ENCODE peak calls at places on chromosomes 2 and 18, in eight cellular contexts. One of them, this sample, is unnamed.
A peak's percentile ranks its signal among the peaks of the same experiment; 100 is the strongest.

GRCh38 chr2:24304098-24304497 is 56.2 kb downstream of the ITSN2 start:
- DNase-seq in A549: no peak
- DNase-seq in transverse colon: peak; percentile 30
- DNase-seq in thyroid gland: peak; percentile 91
- DNase-seq in adrenal gland: peak; percentile 96
- DNase-seq in heart left ventricle: peak; percentile 66
- DNase-seq in tibial nerve: peak; percentile 61
- DNase-seq in NB4: peak; percentile 16
- DNase-seq in this sample: no peak

GRCh38 chr18:59148192-59148591 is 8.5 kb downstream of the SEC11C start:
- DNase-seq in A549: no peak
- DNase-seq in transverse colon: no peak
- DNase-seq in thyroid gland: no peak
- DNase-seq in adrenal gland: no peak
- DNase-seq in heart left ventricle: no peak
- DNase-seq in tibial nerve: no peak
- DNase-seq in NB4: no peak
- DNase-seq in this sample: no peak

GRCh38 chr2:46298522-46299351 is 1.5 kb downstream of the EPAS1 start:
- DNase-seq in A549: peak; percentile 72
- DNase-seq in transverse colon: peak; percentile 56
- DNase-seq in thyroid gland: peak; percentile 66
- DNase-seq in adrenal gland: peak; percentile 78
- DNase-seq in heart left ventricle: peak; percentile 82
- DNase-seq in tibial nerve: no peak
- DNase-seq in NB4: peak; percentile 54
- DNase-seq in this sample: peak; percentile 66

GRCh38 chr2:102037681-102038080 is 45.9 kb downstream of the IL1R2 start:
- DNase-seq in A549: no peak
- DNase-seq in transverse colon: no peak
- DNase-seq in thyroid gland: no peak
- DNase-seq in adrenal gland: no peak
- DNase-seq in heart left ventricle: no peak
- DNase-seq in tibial nerve: no peak
- DNase-seq in NB4: no peak
- DNase-seq in this sample: no peak

GRCh38 chr18:62710417-62710816 is 4.9 kb upstream of the PHLPP1 start:
- DNase-seq in A549: no peak
- DNase-seq in transverse colon: no peak
- DNase-seq in thyroid gland: no peak
- DNase-seq in adrenal gland: no peak
- DNase-seq in heart left ventricle: no peak
- DNase-seq in tibial nerve: no peak
- DNase-seq in NB4: no peak
- DNase-seq in this sample: peak; percentile 13

GRCh38 chr18:60130289-60130688 is 230.5 kb downstream of the PMAIP1 start:
- DNase-seq in A549: no peak
- DNase-seq in transverse colon: no peak
- DNase-seq in thyroid gland: no peak
- DNase-seq in adrenal gland: no peak
- DNase-seq in heart left ventricle: no peak
- DNase-seq in tibial nerve: no peak
- DNase-seq in NB4: no peak
- DNase-seq in this sample: no peak

GRCh38 chr2:48339451-48339850 is 190.5 kb upstream of the STON1 start:
- DNase-seq in A549: no peak
- DNase-seq in transverse colon: no peak
- DNase-seq in thyroid gland: no peak
- DNase-seq in adrenal gland: no peak
- DNase-seq in heart left ventricle: no peak
- DNase-seq in tibial nerve: no peak
- DNase-seq in NB4: no peak
- DNase-seq in this sample: no peak

GRCh38 chr2:72669121-72669520 is 156.7 kb downstream of the EXOC6B start:
- DNase-seq in A549: peak; percentile 51
- DNase-seq in transverse colon: no peak
- DNase-seq in thyroid gland: no peak
- DNase-seq in adrenal gland: no peak
- DNase-seq in heart left ventricle: no peak
- DNase-seq in tibial nerve: no peak
- DNase-seq in NB4: peak; percentile 4
- DNase-seq in this sample: peak; percentile 7

GRCh38 chr2:109677815-109678580 is 63.8 kb downstream of the SOWAHC start:
- DNase-seq in A549: no peak
- DNase-seq in transverse colon: no peak
- DNase-seq in thyroid gland: no peak
- DNase-seq in adrenal gland: peak; percentile 29
- DNase-seq in heart left ventricle: no peak
- DNase-seq in tibial nerve: no peak
- DNase-seq in NB4: no peak
- DNase-seq in this sample: no peak

GRCh38 chr18:76524900-76525698 is 30.1 kb upstream of the ZNF516 start:
- DNase-seq in A549: peak; percentile 46
- DNase-seq in transverse colon: peak; percentile 13
- DNase-seq in thyroid gland: peak; percentile 17
- DNase-seq in adrenal gland: no peak
- DNase-seq in heart left ventricle: no peak
- DNase-seq in tibial nerve: no peak
- DNase-seq in NB4: no peak
- DNase-seq in this sample: no peak

GRCh38 chr2:182452456-182452990 is 25.7 kb upstream of the PDE1A start:
- DNase-seq in A549: no peak
- DNase-seq in transverse colon: no peak
- DNase-seq in thyroid gland: peak; percentile 1
- DNase-seq in adrenal gland: no peak
- DNase-seq in heart left ventricle: no peak
- DNase-seq in tibial nerve: no peak
- DNase-seq in NB4: no peak
- DNase-seq in this sample: no peak

GRCh38 chr2:228628682-228629081 is 447.2 kb upstream of the SPHKAP start:
- DNase-seq in A549: no peak
- DNase-seq in transverse colon: no peak
- DNase-seq in thyroid gland: no peak
- DNase-seq in adrenal gland: no peak
- DNase-seq in heart left ventricle: no peak
- DNase-seq in tibial nerve: no peak
- DNase-seq in NB4: no peak
- DNase-seq in this sample: no peak

GRCh38 chr18:2981212-2981728 is 31.7 kb downstream of the LPIN2 start:
- DNase-seq in A549: peak; percentile 20
- DNase-seq in transverse colon: no peak
- DNase-seq in thyroid gland: no peak
- DNase-seq in adrenal gland: no peak
- DNase-seq in heart left ventricle: no peak
- DNase-seq in tibial nerve: no peak
- DNase-seq in NB4: no peak
- DNase-seq in this sample: peak; percentile 13

GRCh38 chr2:240576036-240576435 is 7.8 kb downstream of the RNPEPL1 start:
- DNase-seq in A549: no peak
- DNase-seq in transverse colon: no peak
- DNase-seq in thyroid gland: no peak
- DNase-seq in adrenal gland: no peak
- DNase-seq in heart left ventricle: peak; percentile 43
- DNase-seq in tibial nerve: no peak
- DNase-seq in NB4: no peak
- DNase-seq in this sample: no peak

GRCh38 chr2:239194731-239195317 is 206.0 kb downstream of the HDAC4 start:
- DNase-seq in A549: no peak
- DNase-seq in transverse colon: no peak
- DNase-seq in thyroid gland: no peak
- DNase-seq in adrenal gland: peak; percentile 73
- DNase-seq in heart left ventricle: no peak
- DNase-seq in tibial nerve: no peak
- DNase-seq in NB4: no peak
- DNase-seq in this sample: no peak
- TF ChIP-seq POLR2A in A549: no peak
- TF ChIP-seq POLR2A in transverse colon: no peak
- TF ChIP-seq POLR2A in thyroid gland: no peak
- TF ChIP-seq POLR2A in adrenal gland: no peak
- TF ChIP-seq POLR2A in heart left ventricle: no peak
- TF ChIP-seq POLR2A in tibial nerve: no peak
- TF ChIP-seq POLR2A in NB4: no peak
- TF ChIP-seq POLR2A in this sample: no peak

GRCh38 chr18:79525556-79526467 is 130.1 kb downstream of the NFATC1 start:
- DNase-seq in A549: no peak
- DNase-seq in transverse colon: peak; percentile 28
- DNase-seq in thyroid gland: peak; percentile 55
- DNase-seq in adrenal gland: no peak
- DNase-seq in heart left ventricle: peak; percentile 76
- DNase-seq in tibial nerve: peak; percentile 41
- DNase-seq in NB4: no peak
- DNase-seq in this sample: no peak
- TF ChIP-seq POLR2A in A549: no peak
- TF ChIP-seq POLR2A in transverse colon: no peak
- TF ChIP-seq POLR2A in thyroid gland: no peak
- TF ChIP-seq POLR2A in adrenal gland: no peak
- TF ChIP-seq POLR2A in heart left ventricle: no peak
- TF ChIP-seq POLR2A in tibial nerve: no peak
- TF ChIP-seq POLR2A in NB4: no peak
- TF ChIP-seq POLR2A in this sample: no peak

DNA sequence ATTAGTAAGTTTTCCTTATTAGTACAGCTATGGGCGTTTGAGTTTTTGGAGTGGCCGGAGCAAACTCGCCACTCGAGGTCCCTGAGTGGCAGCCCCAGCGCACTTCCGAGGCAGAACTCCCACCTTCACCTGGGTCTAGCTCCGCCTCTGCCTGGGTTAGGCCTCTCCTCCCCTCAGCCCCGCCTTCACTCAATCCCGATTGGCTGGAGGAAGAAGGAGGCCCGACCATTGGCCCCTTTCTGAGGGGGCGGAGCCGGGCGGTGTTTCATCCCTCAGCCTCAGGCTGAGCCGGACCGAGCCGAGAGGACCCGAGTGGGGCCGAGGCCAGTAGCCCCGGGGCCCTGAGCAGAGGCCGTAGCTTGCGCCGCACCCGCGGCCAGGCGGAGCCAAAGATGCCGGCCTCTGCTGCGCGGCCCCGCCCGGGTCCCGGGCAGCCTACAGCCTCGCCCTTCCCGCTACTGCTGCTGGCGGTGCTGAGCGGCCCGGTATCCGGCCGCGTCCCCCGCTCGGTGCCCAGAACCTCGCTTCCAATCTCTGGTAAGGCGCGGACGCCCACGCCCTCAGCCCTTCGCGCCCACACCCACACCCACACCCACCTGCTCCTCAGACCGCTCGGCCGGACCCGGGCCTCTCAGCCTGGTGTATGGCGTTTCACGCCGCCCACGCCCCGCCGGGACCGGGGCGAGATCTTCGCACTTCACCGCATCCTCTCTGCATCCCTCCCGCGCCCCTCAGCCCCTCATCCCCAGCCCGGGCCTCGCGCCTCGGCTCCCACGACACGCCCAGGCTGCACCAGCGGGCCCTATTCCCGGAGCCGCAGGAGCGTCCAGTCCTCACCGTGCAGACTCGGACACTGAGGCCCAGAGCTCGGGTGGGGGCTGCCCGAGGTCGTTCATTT is at the start of gene SEMA4F:
- DNase-seq in A549: peak; percentile 96
- DNase-seq in transverse colon: peak; percentile 98
- DNase-seq in thyroid gland: peak; percentile 99
- DNase-seq in adrenal gland: peak; percentile 98
- DNase-seq in heart left ventricle: peak; percentile 96
- DNase-seq in tibial nerve: peak; percentile 89
- DNase-seq in NB4: peak; percentile 94
- DNase-seq in this sample: peak; percentile 98
- TF ChIP-seq POLR2A in A549: peak; percentile 84
- TF ChIP-seq POLR2A in transverse colon: peak; percentile 18
- TF ChIP-seq POLR2A in thyroid gland: peak; percentile 84
- TF ChIP-seq POLR2A in adrenal gland: peak; percentile 58
- TF ChIP-seq POLR2A in heart left ventricle: no peak
- TF ChIP-seq POLR2A in tibial nerve: peak; percentile 79
- TF ChIP-seq POLR2A in NB4: peak; percentile 39
- TF ChIP-seq POLR2A in this sample: peak; percentile 51

DNA sequence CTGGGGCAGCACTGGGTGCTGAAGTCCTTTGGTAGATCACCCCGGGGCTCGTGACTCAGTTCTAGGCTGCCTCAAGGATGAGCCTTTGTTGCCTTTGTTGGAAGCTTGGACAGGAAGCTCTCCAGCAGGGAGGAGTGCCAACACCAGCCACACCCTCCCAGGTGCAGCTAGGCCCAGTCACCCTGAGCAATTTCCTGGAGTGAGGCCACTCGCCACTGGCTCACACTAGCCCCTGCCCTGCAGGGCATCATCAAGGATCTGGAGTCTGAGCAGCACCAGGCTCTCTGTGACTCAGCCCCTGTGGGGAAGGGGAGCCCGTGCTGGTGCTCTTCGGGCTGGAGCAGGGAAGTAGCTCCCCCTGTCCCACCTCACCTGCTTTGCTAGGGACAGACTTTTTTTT is 6.7 kb upstream of the SDC1 start:
- DNase-seq in A549: peak; percentile 65
- DNase-seq in transverse colon: peak; percentile 90
- DNase-seq in thyroid gland: peak; percentile 81
- DNase-seq in adrenal gland: no peak
- DNase-seq in heart left ventricle: peak; percentile 39
- DNase-seq in tibial nerve: no peak
- DNase-seq in NB4: peak; percentile 23
- DNase-seq in this sample: peak; percentile 94
- TF ChIP-seq POLR2A in A549: no peak
- TF ChIP-seq POLR2A in transverse colon: peak; percentile 69
- TF ChIP-seq POLR2A in thyroid gland: no peak
- TF ChIP-seq POLR2A in adrenal gland: no peak
- TF ChIP-seq POLR2A in heart left ventricle: no peak
- TF ChIP-seq POLR2A in tibial nerve: no peak
- TF ChIP-seq POLR2A in NB4: no peak
- TF ChIP-seq POLR2A in this sample: no peak

GRCh38 chr2:131492418-131493198 is 411 bp upstream of the MZT2A start:
- DNase-seq in A549: peak; percentile 93
- DNase-seq in transverse colon: peak; percentile 93
- DNase-seq in thyroid gland: peak; percentile 97
- DNase-seq in adrenal gland: peak; percentile 97
- DNase-seq in heart left ventricle: peak; percentile 95
- DNase-seq in tibial nerve: peak; percentile 78
- DNase-seq in NB4: peak; percentile 99
- DNase-seq in this sample: peak; percentile 90
- TF ChIP-seq POLR2A in A549: peak; percentile 55
- TF ChIP-seq POLR2A in transverse colon: peak; percentile 47
- TF ChIP-seq POLR2A in thyroid gland: peak; percentile 61
- TF ChIP-seq POLR2A in adrenal gland: peak; percentile 55
- TF ChIP-seq POLR2A in heart left ventricle: no peak
- TF ChIP-seq POLR2A in tibial nerve: peak; percentile 24
- TF ChIP-seq POLR2A in NB4: peak; percentile 52
- TF ChIP-seq POLR2A in this sample: peak; percentile 38

GRCh38 chr2:144331652-144332355 is 188.1 kb downstream of the ZEB2 start:
- DNase-seq in A549: peak; percentile 23
- DNase-seq in transverse colon: no peak
- DNase-seq in thyroid gland: no peak
- DNase-seq in adrenal gland: peak; percentile 83
- DNase-seq in heart left ventricle: no peak
- DNase-seq in tibial nerve: peak; percentile 36
- DNase-seq in NB4: no peak
- DNase-seq in this sample: no peak
- TF ChIP-seq POLR2A in A549: peak; percentile 82
- TF ChIP-seq POLR2A in transverse colon: peak; percentile 17
- TF ChIP-seq POLR2A in thyroid gland: peak; percentile 34
- TF ChIP-seq POLR2A in adrenal gland: no peak
- TF ChIP-seq POLR2A in heart left ventricle: no peak
- TF ChIP-seq POLR2A in tibial nerve: no peak
- TF ChIP-seq POLR2A in NB4: peak; percentile 52
- TF ChIP-seq POLR2A in this sample: peak; percentile 76

This sample was measured in H54.